ENCODE peak calls at places on chromosomes 3 and 15, in five cellular contexts. One of them, this sample, is unnamed.

GRCh38 chr3:186152889-186153292 is 44.0 kb upstream of the ETV5 start:
- DNase-seq in activated CD4-positive, alpha-beta T cell treated with anti-CD3 and anti-CD28 coated beads, Interleukin-2, amount 10 ng/mL, durations not matched to agents 7 days and 5 days: no peak
- DNase-seq in HCEC 1CT: no peak
- DNase-seq in Calu3: peak
- DNase-seq in gastrocnemius medialis: no peak
- DNase-seq in this sample: no peak

GRCh38 chr15:41550066-41550805 is 6.2 kb upstream of the RPAP1 start:
- DNase-seq in activated CD4-positive, alpha-beta T cell treated with anti-CD3 and anti-CD28 coated beads, Interleukin-2, amount 10 ng/mL, durations not matched to agents 7 days and 5 days: no peak
- DNase-seq in HCEC 1CT: no peak
- DNase-seq in Calu3: no peak
- DNase-seq in gastrocnemius medialis: no peak
- DNase-seq in this sample: no peak

GRCh38 chr3:58179235-58180098 is 31.3 kb downstream of the DNASE1L3 start:
- DNase-seq in activated CD4-positive, alpha-beta T cell treated with anti-CD3 and anti-CD28 coated beads, Interleukin-2, amount 10 ng/mL, durations not matched to agents 7 days and 5 days: no peak
- DNase-seq in HCEC 1CT: no peak
- DNase-seq in Calu3: no peak
- DNase-seq in gastrocnemius medialis: no peak
- DNase-seq in this sample: no peak

GRCh38 chr3:83193526-83193925 is 1432.1 kb upstream of the GBE1 start:
- DNase-seq in activated CD4-positive, alpha-beta T cell treated with anti-CD3 and anti-CD28 coated beads, Interleukin-2, amount 10 ng/mL, durations not matched to agents 7 days and 5 days: no peak
- DNase-seq in HCEC 1CT: no peak
- DNase-seq in Calu3: no peak
- DNase-seq in gastrocnemius medialis: no peak
- DNase-seq in this sample: no peak

GRCh38 chr3:59268170-59268569 is 218.3 kb upstream of the CFAP20DC start:
- DNase-seq in activated CD4-positive, alpha-beta T cell treated with anti-CD3 and anti-CD28 coated beads, Interleukin-2, amount 10 ng/mL, durations not matched to agents 7 days and 5 days: no peak
- DNase-seq in HCEC 1CT: no peak
- DNase-seq in Calu3: no peak
- DNase-seq in gastrocnemius medialis: no peak
- DNase-seq in this sample: no peak

GRCh38 chr3:25086721-25087120 is 341.3 kb upstream of the RARB start:
- DNase-seq in activated CD4-positive, alpha-beta T cell treated with anti-CD3 and anti-CD28 coated beads, Interleukin-2, amount 10 ng/mL, durations not matched to agents 7 days and 5 days: no peak
- DNase-seq in HCEC 1CT: no peak
- DNase-seq in Calu3: no peak
- DNase-seq in gastrocnemius medialis: no peak
- DNase-seq in this sample: no peak

GRCh38 chr3:10367466-10367865 is 46.6 kb upstream of the SEC13 start:
- DNase-seq in activated CD4-positive, alpha-beta T cell treated with anti-CD3 and anti-CD28 coated beads, Interleukin-2, amount 10 ng/mL, durations not matched to agents 7 days and 5 days: no peak
- DNase-seq in HCEC 1CT: no peak
- DNase-seq in Calu3: no peak
- DNase-seq in gastrocnemius medialis: no peak
- DNase-seq in this sample: no peak

GRCh38 chr15:68230157-68231100 is 901 bp upstream of the CLN6 start:
- DNase-seq in activated CD4-positive, alpha-beta T cell treated with anti-CD3 and anti-CD28 coated beads, Interleukin-2, amount 10 ng/mL, durations not matched to agents 7 days and 5 days: no peak
- DNase-seq in HCEC 1CT: no peak
- DNase-seq in Calu3: no peak
- DNase-seq in gastrocnemius medialis: no peak
- DNase-seq in this sample: no peak

GRCh38 chr15:60932051-60932915 is 296.8 kb downstream of the RORA start:
- DNase-seq in activated CD4-positive, alpha-beta T cell treated with anti-CD3 and anti-CD28 coated beads, Interleukin-2, amount 10 ng/mL, durations not matched to agents 7 days and 5 days: peak
- DNase-seq in HCEC 1CT: peak
- DNase-seq in Calu3: peak
- DNase-seq in gastrocnemius medialis: peak
- DNase-seq in this sample: no peak

GRCh38 chr15:61499371-61499770 is 270.3 kb upstream of the RORA start:
- DNase-seq in activated CD4-positive, alpha-beta T cell treated with anti-CD3 and anti-CD28 coated beads, Interleukin-2, amount 10 ng/mL, durations not matched to agents 7 days and 5 days: no peak
- DNase-seq in HCEC 1CT: no peak
- DNase-seq in Calu3: no peak
- DNase-seq in gastrocnemius medialis: no peak
- DNase-seq in this sample: no peak

GRCh38 chr3:52529376-52530333 is 4.0 kb downstream of the NT5DC2 start:
- DNase-seq in activated CD4-positive, alpha-beta T cell treated with anti-CD3 and anti-CD28 coated beads, Interleukin-2, amount 10 ng/mL, durations not matched to agents 7 days and 5 days: no peak
- DNase-seq in HCEC 1CT: no peak
- DNase-seq in Calu3: no peak
- DNase-seq in gastrocnemius medialis: no peak
- DNase-seq in this sample: no peak

This sample was measured in LNCaP clone FGC.